ENCODE peak calls at places on chromosomes 5 and 9, in ten cellular contexts. F is adrenal gland, T is prostate gland, A is esophagus squamous epithelium, U is heart left ventricle, L is uterus, Y is HCT116, X is spleen, Q is stomach, H is body of pancreas. P is an unnamed sample.

GRCh38 chr5:142475102-142475501 is 150.3 kb upstream of the SPRY4 start:
- DNase-seq in F (no peak), H (no peak), X (no peak), L (no peak), Y (no peak), A (no peak), Q (no peak), T (no peak), U (no peak), P (no peak)

GRCh38 chr9:121532881-121533280 is 33.2 kb upstream of the GGTA1 start:
- DNase-seq in Y (no peak), X (peak; percentile 30), U (no peak), A (no peak), F (no peak), Q (no peak), T (no peak), H (no peak), L (no peak), P (no peak)

GRCh38 chr5:142960309-142960696 is 190.1 kb downstream of the ARHGAP26 start:
- DNase-seq in H (no peak), U (no peak), A (no peak), Y (peak; percentile 81), L (no peak), X (no peak), T (no peak), F (peak; percentile 41), Q (no peak), P (peak; percentile 64)

GRCh38 chr9:90942555-90942954 is 140.9 kb downstream of the SYK start:
- DNase-seq in Q (no peak), T (peak; percentile 77), H (no peak), U (no peak), X (no peak), L (no peak), A (no peak), Y (no peak), F (no peak), P (no peak)

GRCh38 chr5:59042201-59042600 is 459.3 kb downstream of the RAB3C start:
- DNase-seq in T (no peak), Y (no peak), X (no peak), Q (no peak), F (no peak), L (no peak), A (no peak), H (no peak), U (no peak), P (peak; percentile 57)

GRCh38 chr9:37324261-37324683 is 98.2 kb upstream of the GRHPR start:
- DNase-seq in A (no peak), Q (no peak), T (no peak), F (no peak), Y (no peak), U (no peak), H (no peak), X (no peak), L (no peak), P (peak; percentile 58)

GRCh38 chr9:130467371-130467770 is 22.6 kb downstream of the ASS1 start:
- DNase-seq in H (no peak), Q (no peak), X (no peak), T (no peak), L (no peak), U (no peak), Y (no peak), F (no peak), A (no peak), P (no peak)

GRCh38 chr9:112332272-112332671 is 1.1 kb downstream of the PTBP3 start:
- DNase-seq in F (no peak), Q (no peak), A (no peak), U (no peak), H (no peak), L (no peak), X (no peak), Y (no peak), T (no peak), P (no peak)

GRCh38 chr9:72041775-72042194 is 18.6 kb downstream of the C9orf57 start:
- DNase-seq in U (peak; percentile 32), Y (no peak), X (no peak), A (no peak), Q (no peak), H (peak; percentile 56), T (peak; percentile 51), L (peak; percentile 62), F (peak; percentile 30), P (no peak)

GRCh38 chr5:39014544-39014943 is 59.7 kb downstream of the RICTOR start:
- DNase-seq in U (peak; percentile 32), A (no peak), L (no peak), X (no peak), Q (no peak), F (no peak), Y (no peak), H (no peak), T (no peak), P (no peak)

DNA sequence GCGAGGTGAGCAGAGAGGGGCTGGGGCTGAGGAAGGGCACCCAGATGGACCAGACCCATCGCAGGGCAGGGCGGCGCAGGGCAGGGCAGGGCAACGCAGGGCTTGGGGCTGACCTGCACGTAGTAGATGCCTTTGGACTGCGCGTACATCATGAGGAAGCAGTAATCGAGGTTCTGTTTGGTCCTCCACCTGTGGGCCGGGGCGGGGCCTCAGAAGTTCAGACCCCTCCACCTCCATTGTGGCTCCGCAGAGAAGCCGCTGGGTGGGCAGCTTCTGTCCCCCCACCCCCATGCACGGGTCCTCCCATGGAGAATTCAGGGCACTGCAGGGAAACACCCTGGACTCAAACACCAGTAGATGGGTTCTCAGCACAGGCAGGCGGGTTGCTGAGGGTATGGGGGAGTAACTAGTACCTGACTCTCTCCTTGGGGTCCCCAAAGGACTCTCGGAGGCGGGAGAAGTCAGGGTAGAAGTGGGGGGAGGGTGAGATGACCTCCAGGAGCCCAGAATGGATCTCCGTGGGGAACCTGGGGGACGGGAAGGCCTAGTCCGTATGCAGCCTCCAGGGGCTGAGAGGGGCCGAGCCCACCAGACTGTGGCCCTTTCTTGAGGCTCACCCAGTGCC is 6.4 kb downstream of the LTC4S start:
- DNase-seq in Q (no peak), H (no peak), F (no peak), Y (no peak), L (no peak), X (peak; percentile 73), A (no peak), U (no peak), T (no peak), P (no peak)
- H3K4me3 ChIP-seq in Q (no peak overlapping the region), H (no peak overlapping the region), F (no peak overlapping the region), Y (no peak overlapping the region), L (no peak overlapping the region), X (no peak overlapping the region), A (no peak overlapping the region), U (no peak overlapping the region), T (no peak overlapping the region), P (no peak overlapping the region)

GRCh38 chr5:76475358-76475757 is 72.3 kb downstream of the IQGAP2 start:
- DNase-seq in U (no peak), L (no peak), H (no peak), X (no peak), Y (no peak), Q (no peak), T (no peak), F (no peak), A (no peak), P (no peak)

GRCh38 chr5:76476639-76477038 is 73.6 kb downstream of the IQGAP2 start:
- DNase-seq in X (no peak), H (no peak), A (no peak), L (no peak), Q (no peak), F (no peak), U (no peak), Y (no peak), T (no peak), P (no peak)

GRCh38 chr5:76477061-76477460 is 74.0 kb downstream of the IQGAP2 start:
- DNase-seq in X (no peak), F (no peak), A (no peak), U (no peak), Q (no peak), H (no peak), T (no peak), L (no peak), Y (no peak), P (no peak)

GRCh38 chr5:76474377-76474776 is 71.3 kb downstream of the IQGAP2 start:
- DNase-seq in Y (no peak), X (no peak), A (no peak), Q (no peak), T (no peak), H (no peak), U (no peak), F (no peak), L (no peak), P (no peak)

DNA sequence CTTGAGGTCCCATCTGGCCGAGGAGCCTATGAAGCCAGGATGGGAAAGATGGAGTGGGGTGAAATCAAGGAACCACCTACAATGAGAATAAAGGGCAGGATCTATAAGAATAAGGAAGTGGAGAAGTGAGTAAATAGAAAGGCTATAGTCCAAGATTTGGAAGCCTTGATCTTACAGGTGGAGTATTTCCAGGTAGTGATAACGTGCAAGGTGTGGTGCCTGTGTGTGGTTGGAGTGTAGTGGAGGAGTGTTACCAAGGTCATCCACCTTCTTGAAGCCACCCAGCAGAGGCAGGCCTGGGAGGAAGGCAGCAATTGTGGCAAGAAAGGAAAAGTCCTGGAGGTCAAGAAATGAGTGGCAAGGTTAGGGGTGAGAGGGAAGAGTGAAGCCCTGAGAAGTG is 72.9 kb downstream of the IQGAP2 start:
- DNase-seq in U (no peak), Y (no peak), X (no peak), L (no peak), F (no peak), T (no peak), Q (peak; percentile 69), A (no peak), H (no peak), P (no peak)
- TF ChIP-seq POLR2A in U (no peak), Y (no peak), X (no peak), L (no peak), F (no peak), T (no peak), Q (no peak), A (no peak), H (no peak), P (no peak)

GRCh38 chr5:33794550-33795300 is 97.1 kb downstream of the ADAMTS12 start:
- DNase-seq in A (no peak), T (no peak), U (no peak), X (no peak), L (no peak), H (no peak), Q (no peak), Y (no peak), F (no peak), P (no peak)
- H3K4me3 ChIP-seq in A (no peak overlapping the region), T (no peak overlapping the region), U (peak overlapping the region; percentile 12), X (no peak overlapping the region), L (no peak overlapping the region), H (no peak overlapping the region), Q (no peak overlapping the region), Y (no peak overlapping the region), F (no peak overlapping the region), P (no peak overlapping the region)

DNA sequence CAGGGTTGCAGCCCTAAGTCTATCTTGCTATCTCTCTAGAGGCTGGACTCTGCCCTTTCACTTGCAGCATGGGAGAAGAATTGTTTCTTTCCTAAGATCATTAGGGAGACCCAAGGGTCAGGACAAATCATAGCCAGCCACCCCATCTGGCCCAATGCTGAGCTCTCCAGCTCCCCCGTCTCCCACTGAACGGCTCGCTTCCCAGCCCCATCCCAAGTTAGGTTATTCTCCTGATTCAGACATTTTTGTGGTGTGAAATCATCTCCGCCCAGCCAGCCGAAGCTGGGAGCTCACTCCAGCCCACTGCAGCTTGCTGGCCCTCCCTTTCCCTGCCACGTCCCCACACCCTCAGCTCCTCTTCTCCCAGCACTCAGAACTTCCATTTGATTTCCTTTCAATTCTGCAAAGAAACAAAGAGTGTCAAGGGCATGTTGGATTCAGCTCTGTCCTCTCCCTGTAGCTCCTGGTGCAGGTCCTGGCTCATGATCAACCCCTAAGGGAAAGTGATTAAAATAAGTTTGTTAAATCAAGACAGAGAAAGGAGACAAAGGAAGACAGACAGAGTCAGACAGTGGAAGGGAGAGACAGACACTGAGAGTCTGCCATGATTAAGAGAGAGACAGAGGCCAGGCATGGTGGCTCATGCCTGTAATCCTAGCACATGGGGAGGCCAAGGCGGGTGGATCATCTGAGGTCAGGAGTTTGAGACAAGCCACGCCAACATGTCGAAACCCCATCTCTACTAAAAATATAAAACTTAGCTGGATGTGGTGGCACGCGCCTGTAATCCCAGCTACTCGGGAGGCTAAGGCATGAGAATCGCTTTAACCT is 12.6 kb upstream of the SPARC start:
- DNase-seq in U (peak; percentile 83), T (no peak), A (no peak), F (peak; percentile 83), H (peak; percentile 57), L (peak; percentile 91), Y (no peak), X (no peak), Q (peak; percentile 27), P (no peak)
- TF ChIP-seq POLR2A in U (no peak), T (no peak), A (no peak), F (no peak), H (no peak), L (peak; percentile 53), Y (no peak), X (no peak), Q (no peak), P (no peak)

P was measured in NB4.